ENCODE peak calls at places on chromosomes 16 and 17, in eight cellular contexts. One of them, this sample, is unnamed.

GRCh38 chr16:67109407-67110135 is at the start of gene PHAF1:
- DNase-seq in H9: peak
- DNase-seq in lower lobe of right lung: peak
- DNase-seq in LoVo: peak
- DNase-seq in activated CD8-positive, alpha-beta memory T cell treated with anti-CD3 and anti-CD28 coated beads for 1 hour: peak
- DNase-seq in Jurkat, Clone E6-1: peak
- DNase-seq in HS-27A: peak
- DNase-seq in NCI-H510A treated with DMSO at 0.1 percent for 48 hours: peak
- DNase-seq in this sample: peak

GRCh38 chr16:54054237-54054780 is 232.3 kb downstream of the IRX3 start:
- DNase-seq in Jurkat, Clone E6-1: no peak
- DNase-seq in NCI-H510A treated with DMSO at 0.1 percent for 48 hours: peak
- DNase-seq in HS-27A: no peak
- DNase-seq in activated CD8-positive, alpha-beta memory T cell treated with anti-CD3 and anti-CD28 coated beads for 1 hour: no peak
- DNase-seq in lower lobe of right lung: no peak
- DNase-seq in LoVo: no peak
- DNase-seq in H9: no peak
- DNase-seq in this sample: no peak

GRCh38 chr17:47649972-47650524 is 329 bp downstream of the KPNB1 start:
- DNase-seq in NCI-H510A treated with DMSO at 0.1 percent for 48 hours: peak
- DNase-seq in Jurkat, Clone E6-1: no peak
- DNase-seq in lower lobe of right lung: no peak
- DNase-seq in activated CD8-positive, alpha-beta memory T cell treated with anti-CD3 and anti-CD28 coated beads for 1 hour: no peak
- DNase-seq in HS-27A: no peak
- DNase-seq in H9: no peak
- DNase-seq in LoVo: no peak
- DNase-seq in this sample: peak

GRCh38 chr17:33381201-33381600 is 88.1 kb upstream of the ASIC2 start:
- DNase-seq in LoVo: no peak
- DNase-seq in lower lobe of right lung: no peak
- DNase-seq in HS-27A: no peak
- DNase-seq in activated CD8-positive, alpha-beta memory T cell treated with anti-CD3 and anti-CD28 coated beads for 1 hour: no peak
- DNase-seq in H9: peak
- DNase-seq in NCI-H510A treated with DMSO at 0.1 percent for 48 hours: no peak
- DNase-seq in Jurkat, Clone E6-1: no peak
- DNase-seq in this sample: no peak

GRCh38 chr17:7233701-7234099 is 617 bp downstream of the DVL2 start:
- DNase-seq in H9: no peak
- DNase-seq in HS-27A: no peak
- DNase-seq in LoVo: no peak
- DNase-seq in lower lobe of right lung: no peak
- DNase-seq in Jurkat, Clone E6-1: no peak
- DNase-seq in NCI-H510A treated with DMSO at 0.1 percent for 48 hours: peak
- DNase-seq in activated CD8-positive, alpha-beta memory T cell treated with anti-CD3 and anti-CD28 coated beads for 1 hour: no peak
- DNase-seq in this sample: no peak

GRCh38 chr17:8222380-8222629 is 11.9 kb upstream of the AURKB start:
- DNase-seq in activated CD8-positive, alpha-beta memory T cell treated with anti-CD3 and anti-CD28 coated beads for 1 hour: no peak
- DNase-seq in lower lobe of right lung: no peak
- DNase-seq in Jurkat, Clone E6-1: no peak
- DNase-seq in H9: no peak
- DNase-seq in LoVo: no peak
- DNase-seq in HS-27A: no peak
- DNase-seq in NCI-H510A treated with DMSO at 0.1 percent for 48 hours: no peak
- DNase-seq in this sample: peak

GRCh38 chr16:14489460-14489859 is 140.6 kb downstream of the PARN start:
- DNase-seq in HS-27A: no peak
- DNase-seq in NCI-H510A treated with DMSO at 0.1 percent for 48 hours: no peak
- DNase-seq in activated CD8-positive, alpha-beta memory T cell treated with anti-CD3 and anti-CD28 coated beads for 1 hour: no peak
- DNase-seq in Jurkat, Clone E6-1: peak
- DNase-seq in H9: peak
- DNase-seq in lower lobe of right lung: no peak
- DNase-seq in LoVo: peak
- DNase-seq in this sample: peak

GRCh38 chr17:80892900-80893603 is 98.6 kb upstream of the CHMP6 start:
- DNase-seq in activated CD8-positive, alpha-beta memory T cell treated with anti-CD3 and anti-CD28 coated beads for 1 hour: peak
- DNase-seq in H9: no peak
- DNase-seq in LoVo: no peak
- DNase-seq in Jurkat, Clone E6-1: no peak
- DNase-seq in lower lobe of right lung: no peak
- DNase-seq in NCI-H510A treated with DMSO at 0.1 percent for 48 hours: no peak
- DNase-seq in HS-27A: peak
- DNase-seq in this sample: peak

GRCh38 chr16:57372372-57373116 is at the start of gene CX3CL1:
- DNase-seq in HS-27A: no peak
- DNase-seq in NCI-H510A treated with DMSO at 0.1 percent for 48 hours: no peak
- DNase-seq in activated CD8-positive, alpha-beta memory T cell treated with anti-CD3 and anti-CD28 coated beads for 1 hour: no peak
- DNase-seq in lower lobe of right lung: peak
- DNase-seq in Jurkat, Clone E6-1: no peak
- DNase-seq in H9: peak
- DNase-seq in LoVo: no peak
- DNase-seq in this sample: no peak

GRCh38 chr17:42844271-42844670 is at the start of gene AOC2:
- DNase-seq in HS-27A: no peak
- DNase-seq in NCI-H510A treated with DMSO at 0.1 percent for 48 hours: no peak
- DNase-seq in Jurkat, Clone E6-1: no peak
- DNase-seq in activated CD8-positive, alpha-beta memory T cell treated with anti-CD3 and anti-CD28 coated beads for 1 hour: no peak
- DNase-seq in lower lobe of right lung: no peak
- DNase-seq in H9: no peak
- DNase-seq in LoVo: no peak
- DNase-seq in this sample: no peak

GRCh38 chr16:85657267-85657650 is 31.5 kb downstream of the GINS2 start:
- DNase-seq in NCI-H510A treated with DMSO at 0.1 percent for 48 hours: peak
- DNase-seq in LoVo: no peak
- DNase-seq in HS-27A: no peak
- DNase-seq in activated CD8-positive, alpha-beta memory T cell treated with anti-CD3 and anti-CD28 coated beads for 1 hour: no peak
- DNase-seq in lower lobe of right lung: peak
- DNase-seq in Jurkat, Clone E6-1: no peak
- DNase-seq in H9: no peak
- DNase-seq in this sample: no peak

GRCh38 chr17:42405963-42406495 is 17.0 kb downstream of the CAVIN1 start:
- DNase-seq in HS-27A: no peak
- DNase-seq in Jurkat, Clone E6-1: peak
- DNase-seq in NCI-H510A treated with DMSO at 0.1 percent for 48 hours: peak
- DNase-seq in H9: peak
- DNase-seq in activated CD8-positive, alpha-beta memory T cell treated with anti-CD3 and anti-CD28 coated beads for 1 hour: peak
- DNase-seq in lower lobe of right lung: peak
- DNase-seq in LoVo: peak
- DNase-seq in this sample: peak

GRCh38 chr17:67200727-67201301 is 44.2 kb downstream of the HELZ start:
- DNase-seq in NCI-H510A treated with DMSO at 0.1 percent for 48 hours: no peak
- DNase-seq in LoVo: no peak
- DNase-seq in Jurkat, Clone E6-1: no peak
- DNase-seq in H9: no peak
- DNase-seq in HS-27A: no peak
- DNase-seq in activated CD8-positive, alpha-beta memory T cell treated with anti-CD3 and anti-CD28 coated beads for 1 hour: no peak
- DNase-seq in lower lobe of right lung: no peak
- DNase-seq in this sample: no peak

GRCh38 chr16:27067138-27067537 is 411 bp downstream of the C16orf82 start:
- DNase-seq in activated CD8-positive, alpha-beta memory T cell treated with anti-CD3 and anti-CD28 coated beads for 1 hour: no peak
- DNase-seq in LoVo: no peak
- DNase-seq in H9: peak
- DNase-seq in lower lobe of right lung: no peak
- DNase-seq in HS-27A: no peak
- DNase-seq in Jurkat, Clone E6-1: no peak
- DNase-seq in NCI-H510A treated with DMSO at 0.1 percent for 48 hours: peak
- DNase-seq in this sample: no peak

GRCh38 chr16:2710021-2710710 is 9.9 kb downstream of the PRSS27 start:
- DNase-seq in NCI-H510A treated with DMSO at 0.1 percent for 48 hours: no peak
- DNase-seq in lower lobe of right lung: no peak
- DNase-seq in activated CD8-positive, alpha-beta memory T cell treated with anti-CD3 and anti-CD28 coated beads for 1 hour: no peak
- DNase-seq in H9: no peak
- DNase-seq in LoVo: no peak
- DNase-seq in Jurkat, Clone E6-1: no peak
- DNase-seq in HS-27A: no peak
- DNase-seq in this sample: no peak

GRCh38 chr17:4520881-4521600 is 22.4 kb downstream of the SPNS2 start:
- DNase-seq in HS-27A: no peak
- DNase-seq in lower lobe of right lung: peak
- DNase-seq in LoVo: peak
- DNase-seq in H9: no peak
- DNase-seq in NCI-H510A treated with DMSO at 0.1 percent for 48 hours: no peak
- DNase-seq in Jurkat, Clone E6-1: no peak
- DNase-seq in activated CD8-positive, alpha-beta memory T cell treated with anti-CD3 and anti-CD28 coated beads for 1 hour: no peak
- DNase-seq in this sample: no peak

GRCh38 chr17:335691-336090 is 16.9 kb downstream of the RPH3AL start:
- DNase-seq in lower lobe of right lung: no peak
- DNase-seq in H9: peak
- DNase-seq in NCI-H510A treated with DMSO at 0.1 percent for 48 hours: no peak
- DNase-seq in activated CD8-positive, alpha-beta memory T cell treated with anti-CD3 and anti-CD28 coated beads for 1 hour: no peak
- DNase-seq in Jurkat, Clone E6-1: no peak
- DNase-seq in HS-27A: no peak
- DNase-seq in LoVo: no peak
- DNase-seq in this sample: no peak

GRCh38 chr17:54626146-54626703 is 274.4 kb upstream of the TOM1L1 start:
- DNase-seq in H9: peak
- DNase-seq in HS-27A: no peak
- DNase-seq in NCI-H510A treated with DMSO at 0.1 percent for 48 hours: no peak
- DNase-seq in lower lobe of right lung: no peak
- DNase-seq in Jurkat, Clone E6-1: no peak
- DNase-seq in LoVo: no peak
- DNase-seq in activated CD8-positive, alpha-beta memory T cell treated with anti-CD3 and anti-CD28 coated beads for 1 hour: no peak
- DNase-seq in this sample: no peak

GRCh38 chr16:11389631-11390565 is 44.6 kb downstream of the RMI2 start:
- DNase-seq in LoVo: no peak
- DNase-seq in H9: no peak
- DNase-seq in HS-27A: no peak
- DNase-seq in NCI-H510A treated with DMSO at 0.1 percent for 48 hours: peak
- DNase-seq in activated CD8-positive, alpha-beta memory T cell treated with anti-CD3 and anti-CD28 coated beads for 1 hour: no peak
- DNase-seq in lower lobe of right lung: peak
- DNase-seq in Jurkat, Clone E6-1: no peak
- DNase-seq in this sample: no peak

GRCh38 chr17:37461668-37462067 is 28.0 kb upstream of the DUSP14 start:
- DNase-seq in Jurkat, Clone E6-1: no peak
- DNase-seq in LoVo: no peak
- DNase-seq in activated CD8-positive, alpha-beta memory T cell treated with anti-CD3 and anti-CD28 coated beads for 1 hour: no peak
- DNase-seq in H9: no peak
- DNase-seq in HS-27A: no peak
- DNase-seq in lower lobe of right lung: no peak
- DNase-seq in NCI-H510A treated with DMSO at 0.1 percent for 48 hours: no peak
- DNase-seq in this sample: no peak

GRCh38 chr16:80058236-80058635 is 457.7 kb upstream of the MAF start:
- DNase-seq in NCI-H510A treated with DMSO at 0.1 percent for 48 hours: no peak
- DNase-seq in H9: no peak
- DNase-seq in activated CD8-positive, alpha-beta memory T cell treated with anti-CD3 and anti-CD28 coated beads for 1 hour: no peak
- DNase-seq in LoVo: no peak
- DNase-seq in lower lobe of right lung: no peak
- DNase-seq in Jurkat, Clone E6-1: no peak
- DNase-seq in HS-27A: no peak
- DNase-seq in this sample: peak

GRCh38 chr16:72837846-72838661 is 209.9 kb downstream of the ZFHX3 start:
- DNase-seq in activated CD8-positive, alpha-beta memory T cell treated with anti-CD3 and anti-CD28 coated beads for 1 hour: no peak
- DNase-seq in HS-27A: no peak
- DNase-seq in lower lobe of right lung: no peak
- DNase-seq in H9: peak
- DNase-seq in NCI-H510A treated with DMSO at 0.1 percent for 48 hours: no peak
- DNase-seq in LoVo: no peak
- DNase-seq in Jurkat, Clone E6-1: no peak
- DNase-seq in this sample: no peak

GRCh38 chr17:46147167-46147749 is 46.0 kb downstream of the KANSL1 start:
- DNase-seq in HS-27A: no peak
- DNase-seq in NCI-H510A treated with DMSO at 0.1 percent for 48 hours: no peak
- DNase-seq in activated CD8-positive, alpha-beta memory T cell treated with anti-CD3 and anti-CD28 coated beads for 1 hour: no peak
- DNase-seq in LoVo: no peak
- DNase-seq in H9: no peak
- DNase-seq in lower lobe of right lung: no peak
- DNase-seq in Jurkat, Clone E6-1: no peak
- DNase-seq in this sample: no peak

GRCh38 chr17:68576811-68577551 is 24.2 kb downstream of the FAM20A start:
- DNase-seq in H9: no peak
- DNase-seq in NCI-H510A treated with DMSO at 0.1 percent for 48 hours: no peak
- DNase-seq in LoVo: no peak
- DNase-seq in HS-27A: no peak
- DNase-seq in lower lobe of right lung: no peak
- DNase-seq in Jurkat, Clone E6-1: no peak
- DNase-seq in activated CD8-positive, alpha-beta memory T cell treated with anti-CD3 and anti-CD28 coated beads for 1 hour: no peak
- DNase-seq in this sample: peak

GRCh38 chr16:57667526-57668258 is 414 bp upstream of the ADGRG3 start:
- DNase-seq in H9: peak
- DNase-seq in activated CD8-positive, alpha-beta memory T cell treated with anti-CD3 and anti-CD28 coated beads for 1 hour: no peak
- DNase-seq in Jurkat, Clone E6-1: no peak
- DNase-seq in LoVo: no peak
- DNase-seq in lower lobe of right lung: peak
- DNase-seq in NCI-H510A treated with DMSO at 0.1 percent for 48 hours: no peak
- DNase-seq in HS-27A: no peak
- DNase-seq in this sample: no peak

GRCh38 chr17:46770818-46771600 is 47.5 kb downstream of the WNT3 start:
- DNase-seq in HS-27A: no peak
- DNase-seq in LoVo: peak
- DNase-seq in Jurkat, Clone E6-1: peak
- DNase-seq in H9: peak
- DNase-seq in NCI-H510A treated with DMSO at 0.1 percent for 48 hours: peak
- DNase-seq in activated CD8-positive, alpha-beta memory T cell treated with anti-CD3 and anti-CD28 coated beads for 1 hour: no peak
- DNase-seq in lower lobe of right lung: peak
- DNase-seq in this sample: no peak

GRCh38 chr16:48317614-48318013 is 67.6 kb downstream of the SIAH1 start:
- DNase-seq in HS-27A: peak
- DNase-seq in Jurkat, Clone E6-1: no peak
- DNase-seq in lower lobe of right lung: no peak
- DNase-seq in LoVo: no peak
- DNase-seq in NCI-H510A treated with DMSO at 0.1 percent for 48 hours: no peak
- DNase-seq in activated CD8-positive, alpha-beta memory T cell treated with anti-CD3 and anti-CD28 coated beads for 1 hour: no peak
- DNase-seq in H9: no peak
- DNase-seq in this sample: no peak

GRCh38 chr16:55470533-55471371 is 8.2 kb upstream of the MMP2 start:
- DNase-seq in Jurkat, Clone E6-1: no peak
- DNase-seq in H9: peak
- DNase-seq in LoVo: peak
- DNase-seq in activated CD8-positive, alpha-beta memory T cell treated with anti-CD3 and anti-CD28 coated beads for 1 hour: no peak
- DNase-seq in HS-27A: no peak
- DNase-seq in lower lobe of right lung: no peak
- DNase-seq in NCI-H510A treated with DMSO at 0.1 percent for 48 hours: no peak
- DNase-seq in this sample: no peak

GRCh38 chr16:50152386-50152806 is 710 bp upstream of the TENT4B start:
- DNase-seq in NCI-H510A treated with DMSO at 0.1 percent for 48 hours: peak
- DNase-seq in LoVo: peak
- DNase-seq in HS-27A: no peak
- DNase-seq in Jurkat, Clone E6-1: peak
- DNase-seq in H9: no peak
- DNase-seq in lower lobe of right lung: no peak
- DNase-seq in activated CD8-positive, alpha-beta memory T cell treated with anti-CD3 and anti-CD28 coated beads for 1 hour: no peak
- DNase-seq in this sample: peak

GRCh38 chr16:30416624-30417298 is 9.4 kb downstream of the ZNF771 start:
- DNase-seq in LoVo: no peak
- DNase-seq in NCI-H510A treated with DMSO at 0.1 percent for 48 hours: no peak
- DNase-seq in lower lobe of right lung: no peak
- DNase-seq in H9: no peak
- DNase-seq in HS-27A: no peak
- DNase-seq in Jurkat, Clone E6-1: no peak
- DNase-seq in activated CD8-positive, alpha-beta memory T cell treated with anti-CD3 and anti-CD28 coated beads for 1 hour: no peak
- DNase-seq in this sample: no peak

GRCh38 chr17:4219241-4219640 is 44.5 kb downstream of the ANKFY1 start:
- DNase-seq in activated CD8-positive, alpha-beta memory T cell treated with anti-CD3 and anti-CD28 coated beads for 1 hour: no peak
- DNase-seq in NCI-H510A treated with DMSO at 0.1 percent for 48 hours: no peak
- DNase-seq in lower lobe of right lung: no peak
- DNase-seq in HS-27A: no peak
- DNase-seq in LoVo: no peak
- DNase-seq in Jurkat, Clone E6-1: no peak
- DNase-seq in H9: no peak
- DNase-seq in this sample: no peak

GRCh38 chr16:81907681-81908080 is 103.6 kb downstream of the SDR42E1 start:
- DNase-seq in HS-27A: no peak
- DNase-seq in LoVo: no peak
- DNase-seq in Jurkat, Clone E6-1: no peak
- DNase-seq in activated CD8-positive, alpha-beta memory T cell treated with anti-CD3 and anti-CD28 coated beads for 1 hour: no peak
- DNase-seq in H9: no peak
- DNase-seq in lower lobe of right lung: no peak
- DNase-seq in NCI-H510A treated with DMSO at 0.1 percent for 48 hours: no peak
- DNase-seq in this sample: no peak

GRCh38 chr17:59838196-59838911 is 54.4 kb downstream of the TUBD1 start:
- DNase-seq in lower lobe of right lung: no peak
- DNase-seq in Jurkat, Clone E6-1: no peak
- DNase-seq in NCI-H510A treated with DMSO at 0.1 percent for 48 hours: peak
- DNase-seq in activated CD8-positive, alpha-beta memory T cell treated with anti-CD3 and anti-CD28 coated beads for 1 hour: no peak
- DNase-seq in HS-27A: no peak
- DNase-seq in H9: no peak
- DNase-seq in LoVo: no peak
- DNase-seq in this sample: no peak

This sample was measured in gastrocnemius medialis.